ENCODE peak calls at places on chromosomes 5 and 9, in four cellular contexts. One of them, this sample, is unnamed.

GRCh38 chr5:103014983-103015382 is 105.0 kb downstream of the GIN1 start:
- DNase-seq in lung: no peak
- DNase-seq in pons: no peak
- DNase-seq in CD8-positive, alpha-beta T cell: no peak
- DNase-seq in this sample: no peak

GRCh38 chr5:145637396-145637795 is 197.7 kb downstream of the PRELID2 start:
- DNase-seq in lung: no peak
- DNase-seq in pons: no peak
- DNase-seq in CD8-positive, alpha-beta T cell: no peak
- DNase-seq in this sample: no peak

GRCh38 chr5:95178046-95178651 is 106.7 kb downstream of the MCTP1 start:
- DNase-seq in lung: no peak
- DNase-seq in pons: no peak
- DNase-seq in CD8-positive, alpha-beta T cell: no peak
- DNase-seq in this sample: no peak

GRCh38 chr5:128084228-128085167 is 932 bp downstream of the SLC12A2 start:
- DNase-seq in lung: peak
- DNase-seq in pons: no peak
- DNase-seq in CD8-positive, alpha-beta T cell: peak
- DNase-seq in this sample: peak

GRCh38 chr5:172149073-172149472 is 39.0 kb downstream of the STK10 start:
- DNase-seq in lung: no peak
- DNase-seq in pons: no peak
- DNase-seq in CD8-positive, alpha-beta T cell: no peak
- DNase-seq in this sample: no peak

GRCh38 chr9:74379718-74380117 is 117.4 kb upstream of the RORB start:
- DNase-seq in lung: no peak
- DNase-seq in pons: peak
- DNase-seq in CD8-positive, alpha-beta T cell: no peak
- DNase-seq in this sample: peak

GRCh38 chr9:111622626-111623025 is 8.5 kb upstream of the DNAJC25 start:
- DNase-seq in lung: peak
- DNase-seq in pons: no peak
- DNase-seq in CD8-positive, alpha-beta T cell: no peak
- DNase-seq in this sample: peak

GRCh38 chr5:180128671-180129261 is 57.2 kb upstream of the RNF130 start:
- DNase-seq in lung: no peak
- DNase-seq in pons: peak
- DNase-seq in CD8-positive, alpha-beta T cell: no peak
- DNase-seq in this sample: no peak

GRCh38 chr9:128771094-128771721 is 519 bp downstream of the ZER1 start:
- DNase-seq in lung: no peak
- DNase-seq in pons: peak
- DNase-seq in CD8-positive, alpha-beta T cell: no peak
- DNase-seq in this sample: no peak

GRCh38 chr5:62969409-62970120 is 390.9 kb downstream of the LRRC70 start:
- DNase-seq in lung: no peak
- DNase-seq in pons: no peak
- DNase-seq in CD8-positive, alpha-beta T cell: no peak
- DNase-seq in this sample: no peak

GRCh38 chr5:317086-317811 is 4.3 kb upstream of the AHRR start:
- DNase-seq in lung: no peak
- DNase-seq in pons: peak
- DNase-seq in CD8-positive, alpha-beta T cell: no peak
- DNase-seq in this sample: no peak

GRCh38 chr5:80738466-80738865 is 83.7 kb upstream of the DHFR start:
- DNase-seq in lung: no peak
- DNase-seq in pons: no peak
- DNase-seq in CD8-positive, alpha-beta T cell: no peak
- DNase-seq in this sample: no peak